ENCODE peak calls at places on chromosomes 3 and 15, in ten cellular contexts. R is HS-27A; U is fibroblast of the conjunctiva; F is kidney glomerular epithelial cell; L is ACHN; O is head of caudate nucleus; A is AG04450; P is hepatocyte; J is effector CD4-positive, alpha-beta T cell; Y is stimulated activated CD8-positive, alpha-beta memory T cell treated with anti-CD3 and anti-CD28 coated beads, Interleukin-15, amount 100 ng/mL, for 24 hours. T is an unnamed sample.

GRCh38 chr3:133487920-133488540 is 85.5 kb upstream of the CDV3 start:
- DNase-seq in R (no peak), U (no peak), F (no peak), L (peak; percentile 10), O (no peak), A (no peak), P (peak; percentile 58), J (peak; percentile 49), Y (no peak), T (no peak)

GRCh38 chr3:32781211-32781968 is 36.4 kb upstream of the TRIM71 start:
- DNase-seq in R (peak; percentile 41), U (peak; percentile 49), F (peak; percentile 65), L (peak; percentile 78), O (peak; percentile 77), A (no peak), P (peak; percentile 94), J (peak; percentile 13), Y (peak; percentile 46), T (peak; percentile 68)

GRCh38 chr3:150286390-150287147 is 121.5 kb upstream of the TSC22D2 start:
- DNase-seq in R (no peak), U (peak; percentile 51), F (peak; percentile 64), L (peak; percentile 64), O (no peak), A (no peak), P (peak; percentile 64), J (no peak), Y (no peak), T (peak; percentile 88)

GRCh38 chr3:11140054-11140712 is 14.1 kb upstream of the HRH1 start:
- DNase-seq in R (no peak), U (peak; percentile 76), F (peak; percentile 22), L (no peak), O (no peak), A (no peak), P (peak; percentile 27), J (no peak), Y (no peak), T (no peak)

GRCh38 chr15:60255390-60255789 is 142.4 kb downstream of the ANXA2 start:
- DNase-seq in R (peak; percentile 26), U (no peak), F (peak; percentile 65), L (peak; percentile 44), O (no peak), A (no peak), P (peak; percentile 69), J (no peak), Y (no peak), T (peak; percentile 74)

GRCh38 chr3:115523467-115523866 is 99.8 kb upstream of the GAP43 start:
- DNase-seq in R (no peak), U (no peak), F (no peak), L (no peak), O (no peak), A (no peak), P (no peak), J (no peak), Y (no peak), T (no peak)

GRCh38 chr3:131705558-131706051 is 202.8 kb upstream of the MRPL3 start:
- DNase-seq in R (no peak), U (no peak), F (no peak), L (no peak), O (no peak), A (no peak), P (no peak), J (no peak), Y (no peak), T (no peak)

GRCh38 chr15:93070136-93070535 is 18.9 kb downstream of the RGMA start:
- DNase-seq in R (no peak), U (no peak), F (no peak), L (no peak), O (no peak), A (no peak), P (no peak), J (no peak), Y (no peak), T (no peak)

GRCh38 chr15:99141943-99142342 is 37.1 kb downstream of the SYNM start:
- DNase-seq in R (no peak), U (no peak), F (no peak), L (no peak), O (no peak), A (no peak), P (no peak), J (no peak), Y (no peak), T (no peak)